ENCODE peak calls at places on chromosomes 11 and 22, in four cellular contexts. D, X, N and T are unnamed samples.

GRCh38 chr11:70483077-70483861 is 84.9 kb downstream of the CTTN start:
- DNase-seq in D (peak), X (peak), N (no peak), T (peak)

GRCh38 chr11:88194990-88195389 is 19.7 kb upstream of the RAB38 start:
- DNase-seq in D (no peak), X (no peak), N (no peak), T (no peak)

GRCh38 chr22:36383110-36383581 is 4.6 kb downstream of the MYH9 start:
- DNase-seq in D (peak), X (peak), N (no peak), T (no peak)

GRCh38 chr11:107689317-107690202 is 22.3 kb downstream of the SLN start:
- DNase-seq in D (peak), X (peak), N (peak), T (peak)

GRCh38 chr22:17569971-17570511 is 6.7 kb downstream of the SLC25A18 start:
- DNase-seq in D (peak), X (no peak), N (no peak), T (no peak)

GRCh38 chr11:64854534-64855502 is 10.4 kb upstream of the CDC42BPG start:
- DNase-seq in D (peak), X (peak), N (peak), T (peak)

GRCh38 chr22:26592368-26593015 is 2.6 kb upstream of the TPST2 start:
- DNase-seq in D (no peak), X (no peak), N (no peak), T (no peak)

GRCh38 chr11:1202154-1202775 is 20.6 kb upstream of the MUC5B start:
- DNase-seq in D (no peak), X (peak), N (no peak), T (no peak)

GRCh38 chr11:120063686-120064340 is 74.1 kb downstream of the TRIM29 start:
- DNase-seq in D (no peak), X (no peak), N (no peak), T (no peak)

GRCh38 chr11:35035894-35036408 is 103.0 kb upstream of the CD44 start:
- DNase-seq in D (peak), X (no peak), N (no peak), T (no peak)

GRCh38 chr11:108863528-108863927 is 198.7 kb downstream of the DDX10 start:
- DNase-seq in D (no peak), X (no peak), N (no peak), T (no peak)

GRCh38 chr22:25666308-25666707 is 75.7 kb upstream of the MYO18B start:
- DNase-seq in D (no peak), X (no peak), N (peak), T (peak)

GRCh38 chr11:115501895-115502589 is 2.2 kb downstream of the CADM1 start:
- DNase-seq in D (peak), X (no peak), N (peak), T (no peak)

GRCh38 chr11:73310661-73311393 is 2.8 kb downstream of the ARHGEF17 start:
- DNase-seq in D (no peak), X (no peak), N (no peak), T (no peak)

GRCh38 chr22:17984114-17984513 is 40.2 kb downstream of the MICAL3 start:
- DNase-seq in D (no peak), X (no peak), N (no peak), T (no peak)

GRCh38 chr22:27494821-27495220 is 306.7 kb downstream of the MN1 start:
- DNase-seq in D (no peak), X (no peak), N (no peak), T (no peak)

GRCh38 chr11:10452211-10452767 is 2.8 kb upstream of the AMPD3 start:
- DNase-seq in D (peak), X (no peak), N (no peak), T (no peak)

GRCh38 chr11:26993965-26994446 is at the start of gene FIBIN:
- DNase-seq in D (peak), X (no peak), N (no peak), T (no peak)

GRCh38 chr11:102940714-102941588 is 14.6 kb downstream of the MMP13 start:
- DNase-seq in D (peak), X (peak), N (peak), T (peak)

GRCh38 chr11:69040581-69041260 is 8.0 kb upstream of the TPCN2 start:
- DNase-seq in D (peak), X (no peak), N (no peak), T (no peak)

GRCh38 chr11:35458846-35459245 is 39.5 kb upstream of the SLC1A2 start:
- DNase-seq in D (no peak), X (no peak), N (no peak), T (no peak)

GRCh38 chr22:50301581-50301991 is 5.9 kb downstream of the PLXNB2 start:
- DNase-seq in D (no peak), X (no peak), N (no peak), T (no peak)

GRCh38 chr11:44618561-44619425 is 53.3 kb downstream of the CD82 start:
- DNase-seq in D (no peak), X (no peak), N (no peak), T (no peak)

GRCh38 chr11:614583-615452 is 932 bp downstream of the IRF7 start:
- DNase-seq in D (no peak), X (no peak), N (no peak), T (no peak)

GRCh38 chr11:2208691-2209369 is 37.2 kb upstream of the TH start:
- DNase-seq in D (no peak), X (no peak), N (peak), T (no peak)

GRCh38 chr22:25747245-25747944 is 5.4 kb downstream of the MYO18B start:
- DNase-seq in D (peak), X (peak), N (peak), T (peak)

GRCh38 chr11:101296896-101297295 is 167.3 kb upstream of the PGR start:
- DNase-seq in D (no peak), X (no peak), N (no peak), T (no peak)

GRCh38 chr22:19776433-19777031 is 16.0 kb downstream of the TBX1 start:
- DNase-seq in D (peak), X (peak), N (no peak), T (no peak)

GRCh38 chr11:35529971-35530495 is 4.6 kb upstream of the PAMR1 start:
- DNase-seq in D (peak), X (no peak), N (no peak), T (no peak)

GRCh38 chr11:81869337-81870065 is 864.2 kb downstream of the FAM181B start:
- DNase-seq in D (no peak), X (no peak), N (no peak), T (no peak)

GRCh38 chr22:48899523-48900326 is 927.9 kb downstream of the BRD1 start:
- DNase-seq in D (no peak), X (no peak), N (no peak), T (no peak)

GRCh38 chr11:2211113-2211971 is 39.7 kb upstream of the TH start:
- DNase-seq in D (no peak), X (peak), N (peak), T (no peak)

GRCh38 chr11:12989428-12990242 is 19.5 kb upstream of the RASSF10 start:
- DNase-seq in D (no peak), X (peak), N (no peak), T (no peak)

DNA sequence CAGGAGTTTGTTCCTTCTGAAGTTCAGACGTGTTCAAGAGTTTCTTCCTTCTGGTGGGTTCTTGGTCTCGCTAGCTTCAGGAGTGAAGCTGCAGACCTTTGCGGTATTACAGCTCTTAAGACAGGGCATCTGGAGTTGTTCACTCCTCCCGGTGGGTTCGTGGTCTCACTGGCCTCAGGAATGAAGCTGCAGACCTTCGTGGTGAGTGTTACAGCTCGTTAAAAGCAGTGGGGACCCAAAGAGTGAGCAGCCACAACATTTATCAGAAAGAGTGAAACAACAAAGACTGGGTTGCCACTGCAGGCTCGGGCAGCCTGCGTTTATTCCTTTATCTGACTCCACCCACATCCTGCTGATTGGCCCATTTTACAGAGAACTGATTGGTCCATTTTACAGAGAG is 373.1 kb downstream of the ETS1 start:
- DNase-seq in D (no peak), X (no peak), N (no peak), T (no peak)
- TF ChIP-seq MAZ in D (no peak), X (no peak), N (no peak), T (no peak)

DNA sequence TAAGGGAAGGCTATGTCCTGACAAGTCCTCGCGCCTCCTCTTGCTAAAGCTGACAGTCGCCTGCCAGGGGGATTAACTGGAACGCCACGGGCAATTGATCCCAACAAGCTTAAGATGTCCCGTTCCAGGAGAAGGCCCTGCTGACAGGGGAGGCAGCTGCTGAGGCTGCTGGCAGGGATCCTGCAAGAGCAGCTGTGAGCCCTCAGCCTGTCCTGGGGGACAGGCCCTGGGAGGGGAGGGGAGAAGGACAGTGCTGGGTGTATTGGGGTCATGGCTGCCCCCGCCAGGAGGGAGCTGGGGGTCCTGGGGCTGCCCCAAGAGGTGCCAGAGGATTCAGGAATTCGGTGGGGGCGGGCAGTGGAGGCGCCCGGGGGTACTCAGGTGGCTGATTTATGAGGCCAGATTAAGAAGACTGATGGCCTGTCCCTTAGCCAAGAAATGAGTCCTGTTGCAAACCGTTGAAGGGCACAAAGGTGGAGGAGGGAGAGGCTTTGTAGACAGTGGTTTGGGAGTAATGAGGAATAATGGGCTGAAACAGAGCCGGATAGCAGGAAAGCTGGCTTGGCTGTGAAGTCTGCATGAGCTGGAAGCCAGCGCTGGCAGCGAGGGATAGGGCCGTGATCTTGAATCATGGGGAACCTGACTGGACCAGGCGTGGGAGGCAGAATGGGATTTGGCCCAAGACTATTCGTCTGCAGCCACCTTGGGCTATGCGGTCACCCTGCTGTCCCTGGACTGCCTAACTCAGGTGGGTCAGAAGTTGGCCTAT is 133.5 kb downstream of the CACNA1I start:
- DNase-seq in D (peak), X (no peak), N (no peak), T (no peak)
- TF ChIP-seq SMC3 in D (no peak), X (no peak), N (no peak), T (no peak)

DNA sequence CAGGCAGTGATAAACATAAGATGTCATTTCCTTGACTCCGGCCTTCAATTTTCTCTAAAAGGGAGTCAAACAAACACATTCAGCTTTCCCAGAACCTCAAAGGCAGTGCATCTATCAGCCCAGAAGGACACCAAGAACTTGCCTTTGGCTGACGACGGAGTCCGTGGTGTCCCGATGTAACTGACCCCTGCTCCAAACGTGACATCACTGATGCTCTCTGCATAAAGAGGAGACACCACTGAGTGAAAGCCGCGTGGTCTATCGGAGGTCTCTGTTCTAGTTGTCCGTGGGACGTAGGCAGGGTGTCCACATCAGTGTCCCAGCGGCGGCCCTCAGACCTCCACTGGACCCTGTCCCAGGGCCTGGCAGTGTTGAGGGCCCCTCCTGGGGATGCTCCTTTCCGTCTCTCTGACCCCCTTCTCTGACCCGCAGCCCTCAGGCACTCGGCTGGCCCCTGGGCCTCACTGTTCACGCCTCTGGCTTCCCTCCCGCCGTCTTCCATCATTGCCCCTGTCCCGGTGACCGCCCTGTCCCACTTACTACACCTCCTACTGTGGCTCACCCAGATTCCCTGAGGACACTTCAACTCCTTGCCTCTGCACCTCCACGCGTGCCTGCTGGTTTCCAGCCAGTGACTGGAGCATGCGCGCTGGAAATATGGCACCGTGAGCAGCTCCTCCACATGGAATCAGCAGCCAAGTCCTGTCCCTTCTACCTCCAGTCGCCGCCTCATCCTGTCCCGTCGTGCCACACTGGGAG is 70.4 kb downstream of the NCAPD3 start:
- DNase-seq in D (no peak), X (no peak), N (no peak), T (no peak)
- TF ChIP-seq MAZ in D (no peak), X (no peak), N (no peak), T (no peak)

DNA sequence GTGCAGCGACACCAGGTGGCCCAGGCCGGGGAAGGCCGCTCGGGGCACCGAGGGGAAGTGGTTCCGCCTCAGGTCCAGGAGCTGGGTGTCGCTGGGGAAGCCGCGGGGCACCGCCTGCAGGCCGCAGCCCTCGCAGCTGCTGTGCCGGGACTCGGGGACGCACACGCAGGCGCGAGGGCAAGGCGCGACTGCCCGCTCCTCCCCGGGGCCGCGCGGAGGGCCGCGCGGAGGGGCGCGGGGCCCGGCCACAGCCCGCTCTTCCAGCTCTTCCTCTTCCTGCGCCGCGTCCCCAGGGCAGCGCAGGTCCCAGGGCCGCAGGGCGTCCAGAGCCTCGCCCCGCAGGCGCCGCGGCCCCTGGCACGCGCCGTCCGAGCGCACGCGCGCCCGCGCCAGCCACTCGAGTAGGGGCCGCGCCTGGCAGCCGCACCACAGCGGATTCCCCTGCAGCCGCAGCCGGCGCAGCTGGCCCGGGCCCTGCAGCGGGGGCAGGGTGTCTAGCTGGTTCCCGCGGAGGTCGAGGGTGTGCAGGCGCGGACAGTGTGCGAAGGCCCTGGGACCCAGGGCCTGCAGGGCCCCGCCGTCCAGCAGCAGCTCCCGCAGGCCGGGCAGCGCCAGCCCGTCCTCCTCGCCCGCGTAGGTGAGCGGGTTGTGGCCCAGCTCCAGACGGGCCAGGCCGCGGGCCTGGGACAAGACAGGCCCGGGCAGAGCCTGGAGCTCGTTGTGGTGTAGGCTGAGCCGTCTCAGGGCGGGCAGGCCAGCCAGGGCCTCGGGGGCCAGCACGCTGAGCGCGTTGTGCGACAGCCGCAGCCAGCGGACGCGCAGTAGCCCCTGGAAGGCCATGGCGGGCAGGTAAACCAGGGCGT is 2.8 kb downstream of the CHADL start:
- DNase-seq in D (peak), X (no peak), N (no peak), T (no peak)
- TF ChIP-seq SMC3 in D (no peak), X (no peak), N (no peak), T (no peak)

DNA sequence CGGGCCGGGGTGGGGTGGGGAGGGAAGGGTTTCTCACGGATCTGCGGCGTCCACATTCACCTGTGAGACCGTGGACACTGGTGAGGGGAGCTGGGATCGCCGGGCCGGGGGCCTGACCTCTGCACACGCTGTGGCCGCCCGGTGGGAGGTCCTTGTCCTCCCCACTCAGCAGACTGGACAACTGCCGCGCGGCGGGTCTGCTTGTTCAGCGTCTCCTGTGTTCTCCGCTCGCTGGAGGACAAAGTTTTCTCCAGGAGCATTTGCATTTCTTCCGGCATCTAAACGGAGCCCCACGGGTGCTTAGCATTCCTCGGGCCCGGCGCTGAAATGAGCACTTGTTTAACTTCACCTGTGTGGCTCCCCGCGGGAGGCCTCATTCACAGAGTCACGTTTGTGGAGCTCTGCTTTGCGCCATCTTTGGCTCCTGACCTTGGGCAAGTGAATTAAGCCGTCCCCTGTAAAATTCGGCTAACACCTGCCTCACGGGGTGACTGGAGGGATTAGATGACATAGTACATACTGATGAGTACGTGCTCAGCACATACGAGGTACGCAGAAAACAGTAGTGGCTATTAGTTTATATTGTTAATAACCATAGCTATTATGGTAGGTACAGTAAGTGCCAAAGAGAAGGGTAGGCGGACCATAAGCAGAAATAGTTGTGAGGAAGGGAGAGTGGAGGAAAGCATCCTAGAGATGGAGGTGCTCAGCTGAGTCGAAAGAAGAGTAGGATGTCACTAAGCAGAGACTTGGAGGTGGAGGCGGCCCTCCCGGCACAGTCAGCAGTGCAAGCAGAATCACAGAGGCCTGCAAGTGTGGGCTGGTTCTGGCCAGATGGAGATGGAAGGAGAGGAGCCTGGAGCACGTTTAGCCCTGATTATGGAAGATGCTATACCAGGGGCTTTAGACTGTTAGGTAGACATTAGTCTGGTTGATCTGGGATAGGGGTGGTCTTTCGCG is 885 bp downstream of the TRMU start:
- DNase-seq in D (peak), X (peak), N (peak), T (no peak)
- TF ChIP-seq MAZ in D (no peak), X (no peak), N (no peak), T (no peak)